ENCODE peak calls at places on chromosomes 16 and 17, in nine cellular contexts. One of them, this sample, is unnamed.

GRCh38 chr17:43398724-43399595 is at the start of gene ARL4D:
- DNase-seq in astrocyte of the cerebellum: peak; percentile 55
- DNase-seq in upper lobe of right lung: peak; percentile 93
- DNase-seq in ascending aorta: peak; percentile 92
- DNase-seq in uterus: peak; percentile 93
- DNase-seq in Peyer's patch: peak; percentile 93
- DNase-seq in HL-60: peak; percentile 68
- DNase-seq in osteocyte: peak; percentile 89
- DNase-seq in AG04450: no peak
- DNase-seq in this sample: peak; percentile 81

GRCh38 chr17:16406742-16407674 is 8.4 kb upstream of the TRPV2 start:
- DNase-seq in ascending aorta: peak; percentile 86
- DNase-seq in osteocyte: no peak
- DNase-seq in HL-60: no peak
- DNase-seq in Peyer's patch: no peak
- DNase-seq in astrocyte of the cerebellum: no peak
- DNase-seq in AG04450: no peak
- DNase-seq in upper lobe of right lung: peak; percentile 71
- DNase-seq in uterus: peak; percentile 47
- DNase-seq in this sample: no peak

GRCh38 chr16:16143038-16143763 is 80.1 kb downstream of the ABCC6 start:
- DNase-seq in ascending aorta: no peak
- DNase-seq in astrocyte of the cerebellum: no peak
- DNase-seq in AG04450: no peak
- DNase-seq in Peyer's patch: peak; percentile 26
- DNase-seq in uterus: no peak
- DNase-seq in osteocyte: no peak
- DNase-seq in upper lobe of right lung: no peak
- DNase-seq in HL-60: peak; percentile 72
- DNase-seq in this sample: no peak

GRCh38 chr16:28103516-28104170 is 40.1 kb upstream of the GSG1L start:
- DNase-seq in ascending aorta: no peak
- DNase-seq in osteocyte: no peak
- DNase-seq in upper lobe of right lung: peak; percentile 39
- DNase-seq in astrocyte of the cerebellum: no peak
- DNase-seq in uterus: no peak
- DNase-seq in Peyer's patch: no peak
- DNase-seq in AG04450: no peak
- DNase-seq in HL-60: no peak
- DNase-seq in this sample: no peak

GRCh38 chr17:68396795-68397536 is 60.3 kb downstream of the WIPI1 start:
- DNase-seq in ascending aorta: no peak
- DNase-seq in Peyer's patch: no peak
- DNase-seq in AG04450: no peak
- DNase-seq in HL-60: no peak
- DNase-seq in osteocyte: no peak
- DNase-seq in uterus: no peak
- DNase-seq in upper lobe of right lung: no peak
- DNase-seq in astrocyte of the cerebellum: no peak
- DNase-seq in this sample: no peak

GRCh38 chr17:10183931-10184930 is 14.2 kb downstream of the GAS7 start:
- DNase-seq in Peyer's patch: no peak
- DNase-seq in AG04450: no peak
- DNase-seq in osteocyte: no peak
- DNase-seq in astrocyte of the cerebellum: no peak
- DNase-seq in ascending aorta: no peak
- DNase-seq in HL-60: no peak
- DNase-seq in upper lobe of right lung: peak; percentile 30
- DNase-seq in uterus: no peak
- DNase-seq in this sample: no peak

GRCh38 chr16:62363451-62363850 is 327.2 kb upstream of the CDH8 start:
- DNase-seq in astrocyte of the cerebellum: no peak
- DNase-seq in upper lobe of right lung: no peak
- DNase-seq in uterus: no peak
- DNase-seq in HL-60: no peak
- DNase-seq in AG04450: no peak
- DNase-seq in Peyer's patch: no peak
- DNase-seq in osteocyte: no peak
- DNase-seq in ascending aorta: no peak
- DNase-seq in this sample: no peak

GRCh38 chr16:503150-504071 is 24.1 kb upstream of the CAPN15 start:
- DNase-seq in upper lobe of right lung: no peak
- DNase-seq in astrocyte of the cerebellum: no peak
- DNase-seq in uterus: no peak
- DNase-seq in Peyer's patch: no peak
- DNase-seq in ascending aorta: no peak
- DNase-seq in osteocyte: no peak
- DNase-seq in HL-60: no peak
- DNase-seq in AG04450: no peak
- DNase-seq in this sample: no peak

GRCh38 chr17:880074-880870 is 98.1 kb downstream of the MRM3 start:
- DNase-seq in AG04450: no peak
- DNase-seq in ascending aorta: no peak
- DNase-seq in upper lobe of right lung: no peak
- DNase-seq in astrocyte of the cerebellum: no peak
- DNase-seq in uterus: peak; percentile 51
- DNase-seq in Peyer's patch: no peak
- DNase-seq in osteocyte: no peak
- DNase-seq in HL-60: no peak
- DNase-seq in this sample: no peak

GRCh38 chr17:5785343-5785742 is 201.0 kb upstream of the NLRP1 start:
- DNase-seq in upper lobe of right lung: no peak
- DNase-seq in AG04450: no peak
- DNase-seq in astrocyte of the cerebellum: no peak
- DNase-seq in osteocyte: no peak
- DNase-seq in HL-60: no peak
- DNase-seq in Peyer's patch: no peak
- DNase-seq in uterus: no peak
- DNase-seq in ascending aorta: no peak
- DNase-seq in this sample: no peak

GRCh38 chr17:3890082-3890892 is 2.6 kb downstream of the CAMKK1 start:
- DNase-seq in HL-60: no peak
- DNase-seq in upper lobe of right lung: peak; percentile 81
- DNase-seq in astrocyte of the cerebellum: peak; percentile 38
- DNase-seq in AG04450: peak; percentile 37
- DNase-seq in Peyer's patch: no peak
- DNase-seq in uterus: peak; percentile 95
- DNase-seq in ascending aorta: peak; percentile 96
- DNase-seq in osteocyte: peak; percentile 93
- DNase-seq in this sample: peak; percentile 54

GRCh38 chr16:19882641-19883040 is 2.0 kb downstream of the GPRC5B start:
- DNase-seq in osteocyte: no peak
- DNase-seq in Peyer's patch: no peak
- DNase-seq in upper lobe of right lung: no peak
- DNase-seq in ascending aorta: no peak
- DNase-seq in uterus: no peak
- DNase-seq in astrocyte of the cerebellum: no peak
- DNase-seq in HL-60: no peak
- DNase-seq in AG04450: no peak
- DNase-seq in this sample: no peak

GRCh38 chr16:22628994-22629393 is 118.3 kb downstream of the NPIPB5 start:
- DNase-seq in Peyer's patch: no peak
- DNase-seq in osteocyte: peak; percentile 83
- DNase-seq in AG04450: no peak
- DNase-seq in astrocyte of the cerebellum: no peak
- DNase-seq in upper lobe of right lung: no peak
- DNase-seq in uterus: no peak
- DNase-seq in ascending aorta: peak; percentile 57
- DNase-seq in HL-60: no peak
- DNase-seq in this sample: no peak

GRCh38 chr16:88560722-88561484 is 9.3 kb upstream of the ZC3H18 start:
- DNase-seq in Peyer's patch: no peak
- DNase-seq in uterus: no peak
- DNase-seq in upper lobe of right lung: no peak
- DNase-seq in HL-60: no peak
- DNase-seq in osteocyte: no peak
- DNase-seq in ascending aorta: no peak
- DNase-seq in astrocyte of the cerebellum: peak; percentile 4
- DNase-seq in AG04450: no peak
- DNase-seq in this sample: no peak

GRCh38 chr16:88566158-88566557 is 4.0 kb upstream of the ZC3H18 start:
- DNase-seq in Peyer's patch: no peak
- DNase-seq in upper lobe of right lung: no peak
- DNase-seq in AG04450: peak; percentile 15
- DNase-seq in astrocyte of the cerebellum: no peak
- DNase-seq in ascending aorta: no peak
- DNase-seq in uterus: no peak
- DNase-seq in osteocyte: no peak
- DNase-seq in HL-60: no peak
- DNase-seq in this sample: no peak

GRCh38 chr16:88558457-88559442 is 11.5 kb upstream of the ZC3H18 start:
- DNase-seq in ascending aorta: no peak
- DNase-seq in Peyer's patch: no peak
- DNase-seq in osteocyte: no peak
- DNase-seq in HL-60: peak; percentile 3
- DNase-seq in uterus: peak; percentile 52
- DNase-seq in upper lobe of right lung: no peak
- DNase-seq in AG04450: peak; percentile 38
- DNase-seq in astrocyte of the cerebellum: peak; percentile 20
- DNase-seq in this sample: no peak

GRCh38 chr16:88556294-88556988 is 13.8 kb upstream of the ZC3H18 start:
- DNase-seq in AG04450: no peak
- DNase-seq in upper lobe of right lung: no peak
- DNase-seq in osteocyte: no peak
- DNase-seq in ascending aorta: no peak
- DNase-seq in HL-60: no peak
- DNase-seq in astrocyte of the cerebellum: no peak
- DNase-seq in Peyer's patch: no peak
- DNase-seq in uterus: no peak
- DNase-seq in this sample: no peak

DNA sequence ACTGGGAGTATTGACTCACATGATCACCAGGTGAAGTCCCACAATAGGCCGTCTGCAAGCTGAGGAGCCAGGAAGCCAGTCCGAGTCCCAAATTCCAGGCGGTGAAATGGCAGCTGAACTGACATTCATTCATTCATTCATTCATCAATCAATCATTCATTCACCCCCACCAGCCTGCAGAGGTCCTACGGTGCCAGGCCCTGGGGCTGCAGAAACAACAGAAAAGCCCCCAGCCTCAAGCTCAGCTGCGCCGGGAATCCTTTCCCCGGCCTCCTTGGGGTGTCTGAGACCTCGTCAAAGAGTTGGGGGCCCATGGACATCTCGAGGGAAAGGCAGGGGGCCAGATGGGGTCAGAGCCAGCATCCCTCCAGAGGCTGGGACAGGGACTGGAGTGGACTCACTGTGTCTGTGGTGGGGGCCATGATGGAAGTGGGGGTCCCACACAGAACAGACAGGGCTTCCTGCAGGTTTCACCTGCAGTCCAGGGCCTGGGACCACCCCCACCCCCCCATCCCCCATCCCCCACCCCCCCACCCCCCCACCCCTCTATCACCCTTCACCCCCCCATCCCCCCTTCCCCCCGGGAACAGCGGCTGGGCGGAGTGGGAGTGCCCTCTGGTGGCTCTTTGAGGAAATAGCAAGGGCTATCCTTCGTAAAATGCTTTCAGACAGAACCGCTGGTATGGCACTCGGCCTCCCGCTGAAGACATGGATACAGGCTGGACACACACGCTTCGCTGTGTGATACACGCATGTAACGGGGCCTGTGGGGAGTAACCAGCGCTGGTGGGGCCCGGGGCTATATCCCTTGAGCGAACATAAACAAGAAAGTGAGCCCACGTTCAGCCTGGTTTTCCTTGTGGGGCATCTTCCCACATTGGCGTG is 8.5 kb upstream of the ZC3H18 start:
- DNase-seq in upper lobe of right lung: no peak
- DNase-seq in astrocyte of the cerebellum: peak; percentile 20
- DNase-seq in Peyer's patch: peak; percentile 31
- DNase-seq in AG04450: peak; percentile 13
- DNase-seq in ascending aorta: no peak
- DNase-seq in uterus: peak; percentile 45
- DNase-seq in osteocyte: no peak
- DNase-seq in HL-60: peak; percentile 8
- DNase-seq in this sample: peak; percentile 49
- TF ChIP-seq CTCF in upper lobe of right lung: peak; percentile 66
- TF ChIP-seq CTCF in astrocyte of the cerebellum: peak; percentile 67
- TF ChIP-seq CTCF in Peyer's patch: peak; percentile 54
- TF ChIP-seq CTCF in AG04450: peak; percentile 71
- TF ChIP-seq CTCF in ascending aorta: peak; percentile 79
- TF ChIP-seq CTCF in uterus: peak; percentile 70
- TF ChIP-seq CTCF in osteocyte: peak; percentile 71
- TF ChIP-seq CTCF in HL-60: peak; percentile 16
- TF ChIP-seq CTCF in this sample: no peak

GRCh38 chr17:79796570-79797491 is at the start of gene CBX8:
- DNase-seq in astrocyte of the cerebellum: peak; percentile 97
- DNase-seq in upper lobe of right lung: peak; percentile 100
- DNase-seq in ascending aorta: peak; percentile 100
- DNase-seq in osteocyte: peak; percentile 100
- DNase-seq in HL-60: peak; percentile 100
- DNase-seq in AG04450: peak; percentile 99
- DNase-seq in Peyer's patch: peak; percentile 99
- DNase-seq in uterus: peak; percentile 99
- DNase-seq in this sample: peak; percentile 95
- TF ChIP-seq CTCF in astrocyte of the cerebellum: no peak
- TF ChIP-seq CTCF in upper lobe of right lung: peak; percentile 15
- TF ChIP-seq CTCF in ascending aorta: peak; percentile 10
- TF ChIP-seq CTCF in osteocyte: peak; percentile 30
- TF ChIP-seq CTCF in HL-60: no peak
- TF ChIP-seq CTCF in AG04450: no peak
- TF ChIP-seq CTCF in Peyer's patch: no peak
- TF ChIP-seq CTCF in uterus: peak; percentile 28
- TF ChIP-seq CTCF in this sample: no peak

DNA sequence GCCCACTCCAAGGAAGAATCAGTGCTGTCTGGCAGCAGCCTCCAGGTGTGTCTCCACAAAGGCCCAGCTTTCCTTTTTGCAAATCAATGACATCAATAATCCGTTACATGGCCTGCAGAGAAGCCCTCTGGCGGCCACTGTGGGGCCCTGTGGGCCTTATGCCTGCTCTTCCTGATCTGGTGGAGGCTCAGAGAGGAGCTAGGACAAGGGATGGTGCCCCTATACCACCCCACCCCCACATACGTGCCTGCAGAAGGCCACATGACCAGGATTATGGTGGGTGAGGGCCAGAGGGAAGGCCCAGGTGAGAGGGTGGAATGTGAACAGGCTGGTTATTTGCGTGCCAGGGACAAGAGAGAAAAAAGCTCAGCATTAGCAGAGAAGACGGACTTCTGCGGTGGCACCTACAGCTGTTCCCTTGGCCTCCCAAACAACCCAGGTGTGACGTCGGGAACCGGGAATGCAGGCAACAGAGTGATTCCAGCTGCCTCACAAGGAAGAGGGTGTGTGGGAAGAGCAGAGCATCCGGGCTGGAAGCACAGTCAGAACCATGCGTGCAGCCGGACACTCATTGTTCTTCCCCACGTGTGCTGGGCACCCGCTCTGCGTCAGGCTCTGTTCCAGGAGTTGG is 22.5 kb downstream of the EIF4A3 start:
- DNase-seq in astrocyte of the cerebellum: no peak
- DNase-seq in uterus: no peak
- DNase-seq in AG04450: no peak
- DNase-seq in osteocyte: no peak
- DNase-seq in ascending aorta: no peak
- DNase-seq in HL-60: no peak
- DNase-seq in upper lobe of right lung: no peak
- DNase-seq in Peyer's patch: no peak
- DNase-seq in this sample: peak; percentile 12
- TF ChIP-seq CTCF in astrocyte of the cerebellum: peak; percentile 49
- TF ChIP-seq CTCF in uterus: no peak
- TF ChIP-seq CTCF in AG04450: peak; percentile 61
- TF ChIP-seq CTCF in osteocyte: peak; percentile 33
- TF ChIP-seq CTCF in ascending aorta: no peak
- TF ChIP-seq CTCF in HL-60: peak; percentile 39
- TF ChIP-seq CTCF in upper lobe of right lung: peak; percentile 11
- TF ChIP-seq CTCF in Peyer's patch: peak; percentile 40
- TF ChIP-seq CTCF in this sample: no peak

GRCh38 chr16:84950906-84951305 is 60.4 kb downstream of the ZDHHC7 start:
- DNase-seq in astrocyte of the cerebellum: no peak
- DNase-seq in ascending aorta: no peak
- DNase-seq in uterus: no peak
- DNase-seq in AG04450: no peak
- DNase-seq in osteocyte: no peak
- DNase-seq in Peyer's patch: no peak
- DNase-seq in HL-60: peak; percentile 64
- DNase-seq in upper lobe of right lung: no peak
- DNase-seq in this sample: no peak
- TF ChIP-seq CTCF in astrocyte of the cerebellum: no peak
- TF ChIP-seq CTCF in ascending aorta: no peak
- TF ChIP-seq CTCF in uterus: no peak
- TF ChIP-seq CTCF in AG04450: peak; percentile 21
- TF ChIP-seq CTCF in osteocyte: peak; percentile 9
- TF ChIP-seq CTCF in Peyer's patch: no peak
- TF ChIP-seq CTCF in HL-60: peak; percentile 22
- TF ChIP-seq CTCF in upper lobe of right lung: peak; percentile 23
- TF ChIP-seq CTCF in this sample: no peak

This sample was measured in activated B cell treated with CpG ODN at 0.5 μM for 24 hours.